ENCODE peak calls at places on chromosomes 4 and X, in five cellular contexts. S is activated naive CD8-positive, alpha-beta T cell treated with anti-CD3 and anti-CD28 coated beads, Interleukin-2, amount 50 U/mL, for 24 hours; C is CD4-positive, CD25-positive, alpha-beta regulatory T cell; K is DND-41; N is right cardiac atrium. F is an unnamed sample.

GRCh38 chr4:151667025-151667424 is 93.8 kb downstream of the GATB start:
- ATAC-seq in S (no peak), C (no peak), K (peak; percentile 96), N (no peak), F (no peak)

GRCh38 chr4:87304659-87305277 is 17.9 kb downstream of the HSD17B13 start:
- ATAC-seq in S (no peak), C (no peak), K (no peak), N (no peak), F (no peak)

GRCh38 chrX:22629105-22629725 is 356.5 kb downstream of the CBLL2 start:
- ATAC-seq in S (no peak), C (no peak), K (no peak), N (no peak), F (no peak)

GRCh38 chr4:94724016-94724415 is 33.7 kb upstream of the BMPR1B start:
- ATAC-seq in S (no peak), C (no peak), K (no peak), N (no peak), F (no peak)

GRCh38 chr4:158778712-158779111 is 9.9 kb downstream of the FNIP2 start:
- ATAC-seq in S (no peak), C (no peak), K (no peak), N (no peak), F (no peak)

GRCh38 chr4:6909970-6910339 is 329 bp downstream of the TBC1D14 start:
- ATAC-seq in S (peak; percentile 20), C (no peak), K (peak; percentile 5), N (no peak), F (peak; percentile 42)

GRCh38 chr4:173488656-173489055 is 41.4 kb downstream of the HAND2 start:
- ATAC-seq in S (no peak), C (no peak), K (no peak), N (no peak), F (no peak)

GRCh38 chr4:52840531-52841350 is 21.4 kb upstream of the RASL11B start:
- ATAC-seq in S (no peak), C (no peak), K (no peak), N (no peak), F (no peak)

GRCh38 chr4:2558301-2558700 is 21.9 kb downstream of the FAM193A start:
- ATAC-seq in S (no peak), C (no peak), K (no peak), N (no peak), F (no peak)

GRCh38 chr4:3630136-3630933 is 98.1 kb upstream of the LRPAP1 start:
- ATAC-seq in S (no peak), C (no peak), K (peak; percentile 19), N (no peak), F (no peak)

GRCh38 chr4:107691378-107691777 is 28.7 kb downstream of the PAPSS1 start:
- ATAC-seq in S (no peak), C (no peak), K (no peak), N (peak; percentile 22), F (no peak)

GRCh38 chr4:76665139-76665538 is 230.1 kb downstream of the SHROOM3 start:
- ATAC-seq in S (no peak), C (no peak), K (no peak), N (peak; percentile 31), F (no peak)

GRCh38 chr4:108492816-108493595 is 127.4 kb upstream of the RPL34 start:
- ATAC-seq in S (peak; percentile 77), C (no peak), K (peak; percentile 82), N (no peak), F (no peak)

GRCh38 chr4:38860788-38861424 is 4.3 kb upstream of the TLR6 start:
- ATAC-seq in S (peak; percentile 60), C (no peak), K (peak; percentile 42), N (no peak), F (no peak)

GRCh38 chrX:131837325-131837724 is 185.8 kb upstream of the STK26 start:
- ATAC-seq in S (peak; percentile 28), C (no peak), K (no peak), N (no peak), F (no peak)

GRCh38 chr4:72312032-72312650 is 256.9 kb downstream of the ADAMTS3 start:
- ATAC-seq in S (no peak), C (no peak), K (no peak), N (peak; percentile 94), F (peak; percentile 92)

GRCh38 chr4:107818301-107818910 is 6.3 kb upstream of the SGMS2 start:
- ATAC-seq in S (peak; percentile 68), C (no peak), K (no peak), N (no peak), F (no peak)

GRCh38 chr4:54333657-54334056 is 104.6 kb downstream of the PDGFRA start:
- ATAC-seq in S (no peak), C (no peak), K (no peak), N (no peak), F (no peak)

GRCh38 chr4:81052119-81053068 is 21.9 kb downstream of the BMP3 start:
- ATAC-seq in S (no peak), C (no peak), K (peak; percentile 76), N (peak; percentile 70), F (peak; percentile 64)

F was measured in gastroesophageal sphincter.